ENCODE peak calls at places on chromosomes 13 and 19, in four cellular contexts. One of them, this sample, is unnamed. For H3K4me1, the result is how much of the 10 kb centered on the place peaks cover.

GRCh38 chr19:7637374-7638256 is 705 bp downstream of the STXBP2 start:
- DNase-seq in heart left ventricle: peak
- DNase-seq in breast epithelium: no peak
- DNase-seq in upper lobe of right lung: peak
- DNase-seq in this sample: no peak

GRCh38 chr13:70568571-70568970 is 460.3 kb upstream of the KLHL1 start:
- DNase-seq in heart left ventricle: no peak
- DNase-seq in breast epithelium: no peak
- DNase-seq in upper lobe of right lung: no peak
- DNase-seq in this sample: no peak

GRCh38 chr13:52414963-52415362 is 9.0 kb upstream of the THSD1 start:
- DNase-seq in heart left ventricle: no peak
- DNase-seq in breast epithelium: peak
- DNase-seq in upper lobe of right lung: no peak
- DNase-seq in this sample: no peak

GRCh38 chr19:2274937-2275535 is 6.9 kb downstream of the PEAK3 start:
- DNase-seq in heart left ventricle: peak
- DNase-seq in breast epithelium: peak
- DNase-seq in upper lobe of right lung: peak
- DNase-seq in this sample: peak

GRCh38 chr19:35908977-35909683 is 1.0 kb upstream of the TYROBP start:
- DNase-seq in heart left ventricle: peak
- DNase-seq in breast epithelium: peak
- DNase-seq in upper lobe of right lung: peak
- DNase-seq in this sample: peak

GRCh38 chr13:40564342-40564997 is 102.0 kb downstream of the FOXO1 start:
- DNase-seq in heart left ventricle: no peak
- DNase-seq in breast epithelium: no peak
- DNase-seq in upper lobe of right lung: no peak
- DNase-seq in this sample: no peak

GRCh38 chr19:10478476-10478875 is 24.7 kb downstream of the KEAP1 start:
- DNase-seq in heart left ventricle: no peak
- DNase-seq in breast epithelium: no peak
- DNase-seq in upper lobe of right lung: no peak
- DNase-seq in this sample: no peak

GRCh38 chr13:107459430-107459829 is 755.9 kb downstream of the LIG4 start:
- DNase-seq in heart left ventricle: no peak
- DNase-seq in breast epithelium: no peak
- DNase-seq in upper lobe of right lung: no peak
- DNase-seq in this sample: no peak

GRCh38 chr19:16461630-16462051 is 10.1 kb downstream of the EPS15L1 start:
- DNase-seq in heart left ventricle: peak
- DNase-seq in breast epithelium: no peak
- DNase-seq in upper lobe of right lung: no peak
- DNase-seq in this sample: no peak

GRCh38 chr19:35362261-35363000 is 4.2 kb downstream of the FFAR3 start:
- DNase-seq in heart left ventricle: no peak
- DNase-seq in breast epithelium: no peak
- DNase-seq in upper lobe of right lung: no peak
- DNase-seq in this sample: no peak

GRCh38 chr19:35029737-35030256 is 473 bp upstream of the SCN1B start:
- DNase-seq in heart left ventricle: no peak
- DNase-seq in breast epithelium: no peak
- DNase-seq in upper lobe of right lung: no peak
- DNase-seq in this sample: no peak

GRCh38 chr13:46104868-46105267 is at the start of gene CPB2:
- DNase-seq in heart left ventricle: no peak
- DNase-seq in breast epithelium: no peak
- DNase-seq in upper lobe of right lung: no peak
- DNase-seq in this sample: no peak

GRCh38 chr19:16429066-16429758 is 42.6 kb downstream of the EPS15L1 start:
- DNase-seq in heart left ventricle: peak
- DNase-seq in breast epithelium: peak
- DNase-seq in upper lobe of right lung: peak
- DNase-seq in this sample: peak

GRCh38 chr13:66765559-66765958 is 464.6 kb downstream of the PCDH9 start:
- DNase-seq in heart left ventricle: no peak
- DNase-seq in breast epithelium: no peak
- DNase-seq in upper lobe of right lung: no peak
- DNase-seq in this sample: no peak

GRCh38 chr13:22662771-22663170 is 518.0 kb upstream of the SGCG start:
- DNase-seq in heart left ventricle: no peak
- DNase-seq in breast epithelium: no peak
- DNase-seq in upper lobe of right lung: no peak
- DNase-seq in this sample: no peak

GRCh38 chr19:58395979-58396627 is 647 bp downstream of the RNF225 start:
- DNase-seq in heart left ventricle: no peak
- DNase-seq in breast epithelium: no peak
- DNase-seq in upper lobe of right lung: peak
- DNase-seq in this sample: no peak

GRCh38 chr19:33773704-33774624 is 22.7 kb upstream of the KCTD15 start:
- DNase-seq in heart left ventricle: no peak
- DNase-seq in breast epithelium: no peak
- DNase-seq in upper lobe of right lung: no peak
- DNase-seq in this sample: no peak

GRCh38 chr13:73844986-73845385 is 289.2 kb downstream of the KLF12 start:
- DNase-seq in heart left ventricle: no peak
- DNase-seq in breast epithelium: no peak
- DNase-seq in upper lobe of right lung: no peak
- DNase-seq in this sample: no peak

GRCh38 chr13:45393941-45394570 is 24.1 kb downstream of the SLC25A30 start:
- DNase-seq in heart left ventricle: peak
- DNase-seq in breast epithelium: peak
- DNase-seq in upper lobe of right lung: no peak
- DNase-seq in this sample: no peak

GRCh38 chr19:51568456-51568855 is 2.6 kb upstream of the ZNF175 start:
- DNase-seq in heart left ventricle: no peak
- DNase-seq in breast epithelium: no peak
- DNase-seq in upper lobe of right lung: no peak
- DNase-seq in this sample: no peak

GRCh38 chr13:111118898-111119607 is 3.9 kb downstream of the ARHGEF7 start:
- DNase-seq in heart left ventricle: no peak
- DNase-seq in breast epithelium: no peak
- DNase-seq in upper lobe of right lung: no peak
- DNase-seq in this sample: no peak

GRCh38 chr13:102901615-102902305 is 55.9 kb downstream of the ERCC5 start:
- DNase-seq in heart left ventricle: no peak
- DNase-seq in breast epithelium: no peak
- DNase-seq in upper lobe of right lung: no peak
- DNase-seq in this sample: no peak

GRCh38 chr19:49403404-49404187 is 15.5 kb downstream of the KASH5 start:
- DNase-seq in heart left ventricle: no peak
- DNase-seq in breast epithelium: no peak
- DNase-seq in upper lobe of right lung: no peak
- DNase-seq in this sample: no peak

GRCh38 chr19:28820289-28820688 is 392.7 kb downstream of the UQCRFS1 start:
- DNase-seq in heart left ventricle: no peak
- DNase-seq in breast epithelium: no peak
- DNase-seq in upper lobe of right lung: no peak
- DNase-seq in this sample: no peak

GRCh38 chr19:1945899-1946298 is 4.9 kb downstream of the CSNK1G2 start:
- DNase-seq in heart left ventricle: no peak
- DNase-seq in breast epithelium: peak
- DNase-seq in upper lobe of right lung: peak
- DNase-seq in this sample: peak

GRCh38 chr19:52007805-52008557 is at the start of gene ZNF615:
- DNase-seq in heart left ventricle: peak
- DNase-seq in breast epithelium: peak
- DNase-seq in upper lobe of right lung: peak
- DNase-seq in this sample: peak

GRCh38 chr13:64332048-64332447 is 2898.1 kb downstream of the PCDH9 start:
- DNase-seq in heart left ventricle: no peak
- DNase-seq in breast epithelium: no peak
- DNase-seq in upper lobe of right lung: no peak
- DNase-seq in this sample: no peak

GRCh38 chr13:103246581-103247200 is 180.5 kb upstream of the SLC10A2 start:
- DNase-seq in heart left ventricle: no peak
- DNase-seq in breast epithelium: no peak
- DNase-seq in upper lobe of right lung: no peak
- DNase-seq in this sample: no peak

GRCh38 chr13:112733112-112733511 is 43.3 kb downstream of the ATP11A start:
- DNase-seq in heart left ventricle: no peak
- DNase-seq in breast epithelium: no peak
- DNase-seq in upper lobe of right lung: no peak
- DNase-seq in this sample: no peak

GRCh38 chr19:33524024-33524664 is 2.6 kb upstream of the PEPD start:
- DNase-seq in heart left ventricle: peak
- DNase-seq in breast epithelium: no peak
- DNase-seq in upper lobe of right lung: no peak
- DNase-seq in this sample: peak

GRCh38 chr13:114102521-114103288 is 29.7 kb downstream of the RASA3 start:
- DNase-seq in heart left ventricle: peak
- DNase-seq in breast epithelium: no peak
- DNase-seq in upper lobe of right lung: peak
- DNase-seq in this sample: peak

GRCh38 chr19:35262101-35262761 is 6.5 kb upstream of the USF2 start:
- DNase-seq in heart left ventricle: no peak
- DNase-seq in breast epithelium: peak
- DNase-seq in upper lobe of right lung: peak
- DNase-seq in this sample: peak

GRCh38 chr19:23437901-23438300 is 42.6 kb upstream of the ZNF91 start:
- DNase-seq in heart left ventricle: no peak
- DNase-seq in breast epithelium: no peak
- DNase-seq in upper lobe of right lung: no peak
- DNase-seq in this sample: no peak

GRCh38 chr13:98794498-98794897 is 42.0 kb upstream of the SLC15A1 start:
- DNase-seq in heart left ventricle: no peak
- DNase-seq in breast epithelium: no peak
- DNase-seq in upper lobe of right lung: no peak
- DNase-seq in this sample: no peak

GRCh38 chr19:14165986-14166385 is 29.6 kb upstream of the ASF1B start:
- DNase-seq in heart left ventricle: no peak
- DNase-seq in breast epithelium: no peak
- DNase-seq in upper lobe of right lung: no peak
- DNase-seq in this sample: no peak

GRCh38 chr13:76231522-76232167 is 595.5 kb downstream of the LMO7 start:
- DNase-seq in heart left ventricle: no peak
- DNase-seq in breast epithelium: no peak
- DNase-seq in upper lobe of right lung: no peak
- DNase-seq in this sample: no peak

GRCh38 chr19:8484331-8484894 is 18.0 kb downstream of the PRAM1 start:
- DNase-seq in heart left ventricle: peak
- DNase-seq in breast epithelium: peak
- DNase-seq in upper lobe of right lung: peak
- DNase-seq in this sample: no peak

GRCh38 chr13:38044067-38044466 is 174.5 kb upstream of the TRPC4 start:
- DNase-seq in heart left ventricle: no peak
- DNase-seq in breast epithelium: no peak
- DNase-seq in upper lobe of right lung: no peak
- DNase-seq in this sample: no peak

GRCh38 chr13:99972190-99972731 is 694 bp upstream of the ZIC5 start:
- DNase-seq in heart left ventricle: no peak
- DNase-seq in breast epithelium: no peak
- DNase-seq in upper lobe of right lung: no peak
- DNase-seq in this sample: no peak

DNA sequence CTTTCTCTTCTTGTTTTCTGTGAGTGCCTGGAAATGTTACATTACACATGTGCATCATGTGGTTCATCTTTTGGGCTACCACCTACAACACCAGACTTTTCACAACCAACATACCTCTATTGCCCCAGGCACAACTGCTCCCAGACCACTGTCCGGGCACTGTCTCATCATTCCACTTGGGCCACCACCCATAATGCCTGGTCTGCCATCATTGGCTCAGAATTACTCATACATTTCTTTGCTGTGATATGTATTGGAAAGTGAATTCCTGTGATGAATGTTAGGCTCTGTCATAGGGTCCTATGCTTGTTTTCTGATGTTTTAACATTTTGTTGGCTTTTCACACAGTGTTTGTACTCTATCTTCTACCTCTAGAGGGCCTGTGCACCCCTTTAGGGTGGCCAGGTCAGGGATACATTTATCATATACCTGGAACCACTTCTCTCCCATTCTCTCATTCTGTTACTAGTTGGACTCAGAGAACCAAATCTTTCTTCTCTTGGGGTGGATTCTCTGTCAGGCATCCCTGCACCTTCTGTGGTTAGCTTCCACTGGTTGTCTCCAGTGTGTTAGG is 172.8 kb downstream of the NHLRC3 start:
- DNase-seq in heart left ventricle: no peak
- DNase-seq in breast epithelium: no peak
- DNase-seq in upper lobe of right lung: no peak
- DNase-seq in this sample: no peak
- TF ChIP-seq CTCF in heart left ventricle: no peak
- TF ChIP-seq CTCF in breast epithelium: no peak
- TF ChIP-seq CTCF in upper lobe of right lung: no peak
- TF ChIP-seq CTCF in this sample: no peak

GRCh38 chr19:38542040-38542439 is 75.7 kb downstream of the MAP4K1 start:
- DNase-seq in heart left ventricle: no peak
- DNase-seq in breast epithelium: no peak
- DNase-seq in upper lobe of right lung: no peak
- DNase-seq in this sample: no peak

GRCh38 chr19:38543807-38544568 is 73.8 kb downstream of the MAP4K1 start:
- DNase-seq in heart left ventricle: peak
- DNase-seq in breast epithelium: peak
- DNase-seq in upper lobe of right lung: peak
- DNase-seq in this sample: peak

GRCh38 chr19:38545596-38545995 is 72.2 kb downstream of the MAP4K1 start:
- DNase-seq in heart left ventricle: no peak
- DNase-seq in breast epithelium: no peak
- DNase-seq in upper lobe of right lung: no peak
- DNase-seq in this sample: no peak

GRCh38 chr19:38543286-38543806 is 74.4 kb downstream of the MAP4K1 start:
- DNase-seq in heart left ventricle: no peak
- DNase-seq in breast epithelium: no peak
- DNase-seq in upper lobe of right lung: no peak
- DNase-seq in this sample: no peak

GRCh38 chr19:38544569-38545315 is 73.0 kb downstream of the MAP4K1 start:
- DNase-seq in heart left ventricle: no peak
- DNase-seq in breast epithelium: no peak
- DNase-seq in upper lobe of right lung: no peak
- DNase-seq in this sample: no peak
- H3K27ac ChIP-seq in heart left ventricle: no peak
- H3K27ac ChIP-seq in breast epithelium: no peak
- H3K27ac ChIP-seq in upper lobe of right lung: peak
- H3K27ac ChIP-seq in this sample: no peak

GRCh38 chr19:45170146-45171106 is 7.6 kb downstream of the TRAPPC6A start:
- DNase-seq in heart left ventricle: no peak
- DNase-seq in breast epithelium: no peak
- DNase-seq in upper lobe of right lung: no peak
- DNase-seq in this sample: no peak
- H3K4me1 ChIP-seq in heart left ventricle: under half
- H3K4me1 ChIP-seq in breast epithelium: under half
- H3K4me1 ChIP-seq in upper lobe of right lung: under half
- H3K4me1 ChIP-seq in this sample: under half

GRCh38 chr19:43124360-43124759 is 41.9 kb upstream of the PSG2 start:
- DNase-seq in heart left ventricle: no peak
- DNase-seq in breast epithelium: no peak
- DNase-seq in upper lobe of right lung: no peak
- DNase-seq in this sample: no peak
- TF ChIP-seq CTCF in heart left ventricle: no peak
- TF ChIP-seq CTCF in breast epithelium: no peak
- TF ChIP-seq CTCF in upper lobe of right lung: no peak
- TF ChIP-seq CTCF in this sample: no peak

This sample was measured in sigmoid colon.